ENCODE peak calls at places on chromosomes 1 and 21, in four cellular contexts. One of them, this sample, is unnamed.
A peak's percentile ranks its signal among the peaks of the same experiment; 100 is the strongest.

GRCh38 chr1:179812501-179813292 is 64.9 kb downstream of the TOR1AIP2 start:
- DNase-seq in ovary: peak; percentile 62
- DNase-seq in sigmoid colon: no peak
- DNase-seq in prostate gland: no peak
- DNase-seq in this sample: no peak

GRCh38 chr1:185974367-185974766 is 240.2 kb downstream of the HMCN1 start:
- DNase-seq in sigmoid colon: no peak
- DNase-seq in prostate gland: no peak
- DNase-seq in ovary: no peak
- DNase-seq in this sample: no peak

GRCh38 chr1:178572604-178573003 is 59.7 kb downstream of the TEX35 start:
- DNase-seq in sigmoid colon: no peak
- DNase-seq in ovary: no peak
- DNase-seq in prostate gland: no peak
- DNase-seq in this sample: no peak

GRCh38 chr1:115679141-115679611 is 37.4 kb downstream of the VANGL1 start:
- DNase-seq in sigmoid colon: peak; percentile 84
- DNase-seq in prostate gland: no peak
- DNase-seq in ovary: peak; percentile 65
- DNase-seq in this sample: peak; percentile 29

GRCh38 chr1:8706995-8707396 is 110.4 kb downstream of the RERE start:
- DNase-seq in ovary: no peak
- DNase-seq in sigmoid colon: no peak
- DNase-seq in prostate gland: no peak
- DNase-seq in this sample: no peak

GRCh38 chr1:32201011-32201855 is 838 bp downstream of the CCDC28B start:
- DNase-seq in prostate gland: peak; percentile 46
- DNase-seq in ovary: peak; percentile 73
- DNase-seq in sigmoid colon: peak; percentile 87
- DNase-seq in this sample: peak; percentile 77

GRCh38 chr1:84844094-84844493 is 48.9 kb downstream of the LPAR3 start:
- DNase-seq in ovary: no peak
- DNase-seq in prostate gland: no peak
- DNase-seq in sigmoid colon: no peak
- DNase-seq in this sample: no peak

GRCh38 chr21:32257952-32258785 is 20.7 kb downstream of the MIS18A start:
- DNase-seq in prostate gland: peak; percentile 76
- DNase-seq in ovary: peak; percentile 73
- DNase-seq in sigmoid colon: peak; percentile 82
- DNase-seq in this sample: peak; percentile 58

GRCh38 chr1:55554611-55555010 is 339.4 kb upstream of the USP24 start:
- DNase-seq in sigmoid colon: no peak
- DNase-seq in prostate gland: no peak
- DNase-seq in ovary: no peak
- DNase-seq in this sample: no peak

GRCh38 chr1:48450505-48450904 is 21.5 kb downstream of the SPATA6 start:
- DNase-seq in sigmoid colon: no peak
- DNase-seq in ovary: no peak
- DNase-seq in prostate gland: no peak
- DNase-seq in this sample: no peak
- TF ChIP-seq CTCF in sigmoid colon: no peak
- TF ChIP-seq CTCF in ovary: no peak
- TF ChIP-seq CTCF in prostate gland: peak; percentile 31
- TF ChIP-seq CTCF in this sample: peak; percentile 51

DNA sequence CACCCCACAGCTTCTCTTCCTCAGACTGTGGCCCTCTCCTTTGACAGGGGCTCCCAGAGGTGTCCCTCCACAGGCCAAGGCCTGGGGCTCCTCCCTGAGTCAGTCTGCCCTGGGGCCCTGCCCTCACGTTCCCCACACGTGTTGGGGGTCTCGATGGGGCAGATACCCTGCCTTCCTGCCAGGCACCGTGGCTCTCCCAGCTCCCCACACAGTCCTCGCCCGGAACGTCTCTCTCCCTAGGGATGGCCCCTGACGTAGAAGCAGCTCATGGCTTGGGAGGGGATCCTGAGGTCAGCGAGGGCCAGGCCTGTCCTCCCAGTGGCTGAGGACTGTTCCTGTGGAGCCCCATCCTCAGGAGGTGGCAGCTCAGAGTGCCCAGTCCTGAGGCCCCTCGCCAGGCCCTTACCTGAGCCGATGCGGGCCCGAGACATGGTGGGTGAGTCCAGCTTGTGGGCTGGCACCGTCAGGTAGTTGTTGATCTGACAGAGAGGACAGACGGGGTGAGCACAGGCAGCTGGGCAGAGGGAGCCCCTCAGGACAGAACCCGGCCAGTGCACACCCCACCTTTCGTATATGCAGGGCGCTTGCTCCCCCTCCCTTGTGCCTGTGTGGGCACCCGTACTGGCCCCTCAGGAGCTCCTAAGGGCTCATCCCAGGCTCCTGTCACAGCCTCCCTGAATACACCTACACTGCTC is 54.0 kb downstream of the SLC9A1 start:
- DNase-seq in ovary: peak; percentile 33
- DNase-seq in sigmoid colon: no peak
- DNase-seq in prostate gland: no peak
- DNase-seq in this sample: no peak
- H3K4me1 ChIP-seq in ovary: peaks cover 4% of the 10 kb centered on the region
- H3K4me1 ChIP-seq in sigmoid colon: peaks cover 25% of the 10 kb centered on the region
- H3K4me1 ChIP-seq in prostate gland: peaks cover 6% of the 10 kb centered on the region
- H3K4me1 ChIP-seq in this sample: peaks cover 39% of the 10 kb centered on the region

GRCh38 chr1:6052543-6053205 is 7.0 kb downstream of the KCNAB2 start:
- DNase-seq in sigmoid colon: no peak
- DNase-seq in ovary: peak; percentile 68
- DNase-seq in prostate gland: peak; percentile 70
- DNase-seq in this sample: peak; percentile 61
- TF ChIP-seq CTCF in sigmoid colon: no peak
- TF ChIP-seq CTCF in ovary: no peak
- TF ChIP-seq CTCF in prostate gland: peak; percentile 58
- TF ChIP-seq CTCF in this sample: peak; percentile 63

DNA sequence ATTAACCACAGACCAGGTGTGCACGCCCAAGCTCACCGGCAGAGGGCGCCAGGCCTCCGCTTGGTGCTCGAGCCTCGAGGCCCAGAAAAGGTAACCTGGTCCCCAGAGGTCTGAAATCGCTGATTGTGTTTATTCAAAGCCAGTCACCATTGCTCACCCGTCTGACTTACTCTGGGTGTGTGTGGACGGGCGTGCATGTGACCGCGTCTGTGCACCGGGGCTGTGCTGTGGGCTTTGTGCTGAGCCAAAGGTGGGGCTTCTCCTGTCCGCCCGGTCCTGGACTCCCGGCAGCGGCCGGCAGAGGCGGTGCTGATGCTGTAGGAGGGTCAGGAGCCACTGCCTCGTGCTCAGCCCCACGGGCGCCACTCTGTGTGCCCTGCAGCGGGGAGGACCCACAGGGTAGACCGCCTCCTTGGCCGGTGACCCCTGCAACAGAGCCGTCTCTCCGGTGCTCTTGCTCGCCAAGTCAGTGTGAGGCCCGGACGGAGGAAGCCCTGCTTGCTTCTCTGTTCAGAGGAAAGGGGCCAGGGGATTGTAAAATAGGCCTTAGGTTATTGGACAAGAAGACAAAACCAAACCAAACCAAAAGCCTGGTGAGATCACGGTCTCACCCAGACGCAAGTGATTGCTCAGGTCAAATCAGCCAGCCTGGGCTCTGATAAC is 32.0 kb upstream of the BTG2 start:
- DNase-seq in ovary: peak; percentile 91
- DNase-seq in sigmoid colon: peak; percentile 95
- DNase-seq in prostate gland: peak; percentile 88
- DNase-seq in this sample: peak; percentile 85
- H3K4me1 ChIP-seq in ovary: peaks cover 7% of the 10 kb centered on the region
- H3K4me1 ChIP-seq in sigmoid colon: peaks cover 61% of the 10 kb centered on the region
- H3K4me1 ChIP-seq in prostate gland: peaks cover 7% of the 10 kb centered on the region
- H3K4me1 ChIP-seq in this sample: peaks cover 80% of the 10 kb centered on the region

This sample was measured in left ventricle myocardium inferior.